ENCODE peak calls at places on chromosomes 16 and 17, in eight cellular contexts. B is HEK293T; H is activated B cell treated with CpG ODN at 0.5 μM for 24 hours; X is CD8-positive, alpha-beta memory T cell; M is ureter; L is non-pigmented ciliary epithelial cell; N is fibroblast of pulmonary artery; F is kidney tubule cell. Z is an unnamed sample.

GRCh38 chr17:18228176-18228682 is 2.8 kb downstream of the LLGL1 start:
- DNase-seq in B (no peak), L (no peak), X (no peak), F (no peak), H (no peak), N (no peak), M (no peak), Z (no peak)

GRCh38 chr17:29592850-29593545 is at the start of gene ANKRD13B:
- DNase-seq in L (no peak), N (no peak), M (no peak), B (no peak), H (no peak), F (peak; percentile 27), X (no peak), Z (peak; percentile 75)

GRCh38 chr16:28549301-28549899 is 4.3 kb upstream of the SGF29 start:
- DNase-seq in B (no peak), H (no peak), N (peak; percentile 68), M (no peak), F (peak; percentile 40), X (peak; percentile 15), L (no peak), Z (peak; percentile 51)

GRCh38 chr16:14302031-14302398 is 230.9 kb downstream of the MRTFB start:
- DNase-seq in X (no peak), B (peak; percentile 59), H (no peak), N (peak; percentile 66), F (peak; percentile 86), L (no peak), M (peak; percentile 54), Z (peak; percentile 82)

GRCh38 chr16:66899945-66900688 is 18.6 kb downstream of the CDH16 start:
- DNase-seq in X (no peak), N (peak; percentile 78), H (no peak), B (peak; percentile 57), M (peak; percentile 85), F (peak; percentile 85), L (peak; percentile 38), Z (peak; percentile 92)

GRCh38 chr16:30121741-30122620 is 1.0 kb downstream of the MAPK3 start:
- DNase-seq in H (no peak), M (peak; percentile 71), L (no peak), F (no peak), B (no peak), X (no peak), N (peak; percentile 21), Z (peak; percentile 36)

GRCh38 chr16:50721549-50722409 is 20.1 kb upstream of the CYLD start:
- DNase-seq in L (no peak), H (no peak), M (no peak), N (no peak), F (peak; percentile 31), X (peak; percentile 25), B (no peak), Z (no peak)

GRCh38 chr17:72591500-72592241 is 470.9 kb downstream of the SOX9 start:
- DNase-seq in X (no peak), N (peak; percentile 30), M (no peak), B (peak; percentile 38), H (no peak), F (peak; percentile 34), L (no peak), Z (peak; percentile 77)

GRCh38 chr17:81119223-81120148 is 45.8 kb upstream of the PVALEF start:
- DNase-seq in X (peak; percentile 80), N (peak; percentile 94), H (peak; percentile 70), L (peak; percentile 55), B (peak; percentile 98), M (peak; percentile 83), F (peak; percentile 91), Z (peak; percentile 94)

GRCh38 chr16:25134306-25134705 is 22.8 kb downstream of the LCMT1 start:
- DNase-seq in B (no peak), L (no peak), F (no peak), X (no peak), M (no peak), N (no peak), H (no peak), Z (no peak)

GRCh38 chr16:23232806-23233205 is 50.3 kb downstream of the SCNN1G start:
- DNase-seq in H (no peak), B (no peak), M (no peak), N (no peak), F (no peak), X (no peak), L (no peak), Z (no peak)

GRCh38 chr17:44219636-44220210 is at the start of gene UBTF:
- DNase-seq in F (peak; percentile 78), H (peak; percentile 69), N (peak; percentile 56), X (peak; percentile 80), M (peak; percentile 74), L (no peak), B (peak; percentile 52), Z (peak; percentile 93)

GRCh38 chr17:80920406-80920805 is 71.2 kb upstream of the CHMP6 start:
- DNase-seq in F (peak; percentile 4), B (no peak), X (no peak), H (no peak), M (no peak), L (no peak), N (peak; percentile 80), Z (peak; percentile 86)

GRCh38 chr17:39014044-39014794 is 47.0 kb upstream of the FBXO47 start:
- DNase-seq in L (no peak), N (peak; percentile 80), H (no peak), M (no peak), X (no peak), B (no peak), F (peak; percentile 49), Z (no peak)

GRCh38 chr17:4738136-4739121 is 1.2 kb upstream of the ZMYND15 start:
- DNase-seq in N (no peak), B (no peak), M (no peak), F (peak; percentile 96), H (peak; percentile 42), L (no peak), X (peak; percentile 22), Z (peak; percentile 51)

GRCh38 chr16:78257376-78257728 is 157.9 kb downstream of the WWOX start:
- DNase-seq in X (no peak), B (peak; percentile 48), L (no peak), N (no peak), M (no peak), H (no peak), F (no peak), Z (peak; percentile 90)

GRCh38 chr17:56977673-56978395 is at the start of gene SCPEP1:
- DNase-seq in L (no peak), H (peak; percentile 67), X (peak; percentile 79), B (peak; percentile 100), N (peak; percentile 74), M (peak; percentile 87), F (peak; percentile 84), Z (peak; percentile 92)

GRCh38 chr16:11263737-11264136 is 5.4 kb downstream of the TNP2 start:
- DNase-seq in M (no peak), B (no peak), H (no peak), L (no peak), F (no peak), N (no peak), X (peak; percentile 54), Z (no peak)

GRCh38 chr17:2027528-2028233 is 2.3 kb upstream of the DPH1 start:
- DNase-seq in X (no peak), F (no peak), H (no peak), N (no peak), L (no peak), B (no peak), M (no peak), Z (no peak)

GRCh38 chr16:426115-426905 is 861 bp downstream of the RAB11FIP3 start:
- DNase-seq in M (no peak), L (no peak), X (peak; percentile 1), H (peak; percentile 30), B (no peak), N (no peak), F (peak; percentile 10), Z (peak; percentile 55)

GRCh38 chr17:2594657-2595085 is 1.2 kb downstream of the PAFAH1B1 start:
- DNase-seq in M (no peak), N (no peak), B (no peak), F (no peak), X (peak; percentile 16), L (no peak), H (no peak), Z (no peak)

GRCh38 chr16:10895053-10895946 is 18.3 kb downstream of the CIITA start:
- DNase-seq in B (peak; percentile 64), F (peak; percentile 26), N (peak; percentile 40), X (no peak), L (no peak), M (no peak), H (peak; percentile 60), Z (peak; percentile 94)

GRCh38 chr17:8402921-8403536 is 5.4 kb upstream of the RNF222 start:
- DNase-seq in B (no peak), X (no peak), M (no peak), L (no peak), H (no peak), F (no peak), N (no peak), Z (no peak)